ENCODE peak calls at places on chromosome 11, in six cellular contexts. One of them, this sample, is unnamed.

GRCh38 chr11:75771646-75772410 is 3.2 kb downstream of the DGAT2 start:
- DNase-seq in GM03348: peak
- DNase-seq in COLO829: no peak
- DNase-seq in AG04450: peak
- DNase-seq in fibroblast of pulmonary artery: peak
- DNase-seq in HL-60: peak
- DNase-seq in this sample: peak

GRCh38 chr11:19631657-19632325 is 80.8 kb upstream of the NAV2 start:
- DNase-seq in GM03348: peak
- DNase-seq in COLO829: no peak
- DNase-seq in AG04450: no peak
- DNase-seq in fibroblast of pulmonary artery: no peak
- DNase-seq in HL-60: no peak
- DNase-seq in this sample: no peak

GRCh38 chr11:71269603-71270511 is 17.5 kb upstream of the SHANK2 start:
- DNase-seq in GM03348: peak
- DNase-seq in COLO829: no peak
- DNase-seq in AG04450: no peak
- DNase-seq in fibroblast of pulmonary artery: no peak
- DNase-seq in HL-60: no peak
- DNase-seq in this sample: no peak

GRCh38 chr11:108568183-108568858 is 25.2 kb downstream of the EXPH5 start:
- DNase-seq in GM03348: no peak
- DNase-seq in COLO829: no peak
- DNase-seq in AG04450: no peak
- DNase-seq in fibroblast of pulmonary artery: no peak
- DNase-seq in HL-60: no peak
- DNase-seq in this sample: no peak

GRCh38 chr11:121241300-121242176 is 51.0 kb upstream of the SC5D start:
- DNase-seq in GM03348: no peak
- DNase-seq in COLO829: no peak
- DNase-seq in AG04450: no peak
- DNase-seq in fibroblast of pulmonary artery: no peak
- DNase-seq in HL-60: no peak
- DNase-seq in this sample: no peak

GRCh38 chr11:75240381-75241035 is at the start of gene TPBGL:
- DNase-seq in GM03348: no peak
- DNase-seq in COLO829: no peak
- DNase-seq in AG04450: no peak
- DNase-seq in fibroblast of pulmonary artery: no peak
- DNase-seq in HL-60: no peak
- DNase-seq in this sample: no peak

GRCh38 chr11:117903505-117904382 is 25.5 kb downstream of the TMPRSS13 start:
- DNase-seq in GM03348: no peak
- DNase-seq in COLO829: no peak
- DNase-seq in AG04450: no peak
- DNase-seq in fibroblast of pulmonary artery: no peak
- DNase-seq in HL-60: no peak
- DNase-seq in this sample: no peak

GRCh38 chr11:8707541-8708270 is 25.1 kb downstream of the RPL27A start:
- DNase-seq in GM03348: no peak
- DNase-seq in COLO829: no peak
- DNase-seq in AG04450: no peak
- DNase-seq in fibroblast of pulmonary artery: no peak
- DNase-seq in HL-60: no peak
- DNase-seq in this sample: no peak

GRCh38 chr11:1276061-1276790 is 33.2 kb downstream of the TOLLIP start:
- DNase-seq in GM03348: no peak
- DNase-seq in COLO829: no peak
- DNase-seq in AG04450: no peak
- DNase-seq in fibroblast of pulmonary artery: no peak
- DNase-seq in HL-60: no peak
- DNase-seq in this sample: no peak

GRCh38 chr11:113591122-113591521 is 115.0 kb downstream of the TMPRSS5 start:
- DNase-seq in GM03348: no peak
- DNase-seq in COLO829: no peak
- DNase-seq in AG04450: no peak
- DNase-seq in fibroblast of pulmonary artery: no peak
- DNase-seq in HL-60: no peak
- DNase-seq in this sample: no peak

GRCh38 chr11:80562726-80563125 is 1121.9 kb upstream of the TENM4 start:
- DNase-seq in GM03348: no peak
- DNase-seq in COLO829: no peak
- DNase-seq in AG04450: no peak
- DNase-seq in fibroblast of pulmonary artery: no peak
- DNase-seq in HL-60: no peak
- DNase-seq in this sample: no peak

GRCh38 chr11:96256604-96257003 is 86.4 kb downstream of the MAML2 start:
- DNase-seq in GM03348: no peak
- DNase-seq in COLO829: no peak
- DNase-seq in AG04450: no peak
- DNase-seq in fibroblast of pulmonary artery: no peak
- DNase-seq in HL-60: no peak
- DNase-seq in this sample: peak

GRCh38 chr11:70203749-70204465 is 811 bp downstream of the FADD start:
- DNase-seq in GM03348: peak
- DNase-seq in COLO829: peak
- DNase-seq in AG04450: peak
- DNase-seq in fibroblast of pulmonary artery: peak
- DNase-seq in HL-60: peak
- DNase-seq in this sample: peak

GRCh38 chr11:70243912-70244652 is 26.4 kb upstream of the PPFIA1 start:
- DNase-seq in GM03348: peak
- DNase-seq in COLO829: peak
- DNase-seq in AG04450: no peak
- DNase-seq in fibroblast of pulmonary artery: no peak
- DNase-seq in HL-60: no peak
- DNase-seq in this sample: no peak

GRCh38 chr11:4048340-4048739 is 46.3 kb upstream of the RRM1 start:
- DNase-seq in GM03348: no peak
- DNase-seq in COLO829: peak
- DNase-seq in AG04450: no peak
- DNase-seq in fibroblast of pulmonary artery: no peak
- DNase-seq in HL-60: no peak
- DNase-seq in this sample: no peak

GRCh38 chr11:90840071-90840470 is 617.2 kb upstream of the CHORDC1 start:
- DNase-seq in GM03348: no peak
- DNase-seq in COLO829: no peak
- DNase-seq in AG04450: no peak
- DNase-seq in fibroblast of pulmonary artery: no peak
- DNase-seq in HL-60: no peak
- DNase-seq in this sample: no peak

GRCh38 chr11:60915250-60915914 is 1.4 kb downstream of the TMEM109 start:
- DNase-seq in GM03348: peak
- DNase-seq in COLO829: peak
- DNase-seq in AG04450: no peak
- DNase-seq in fibroblast of pulmonary artery: peak
- DNase-seq in HL-60: peak
- DNase-seq in this sample: peak

GRCh38 chr11:4025957-4026324 is 68.7 kb upstream of the RRM1 start:
- DNase-seq in GM03348: peak
- DNase-seq in COLO829: no peak
- DNase-seq in AG04450: no peak
- DNase-seq in fibroblast of pulmonary artery: peak
- DNase-seq in HL-60: no peak
- DNase-seq in this sample: peak

GRCh38 chr11:4496555-4497248 is 14.3 kb downstream of the OR52K1 start:
- DNase-seq in GM03348: no peak
- DNase-seq in COLO829: no peak
- DNase-seq in AG04450: no peak
- DNase-seq in fibroblast of pulmonary artery: peak
- DNase-seq in HL-60: no peak
- DNase-seq in this sample: no peak

GRCh38 chr11:61848631-61849030 is 20.5 kb downstream of the FADS2 start:
- DNase-seq in GM03348: no peak
- DNase-seq in COLO829: no peak
- DNase-seq in AG04450: no peak
- DNase-seq in fibroblast of pulmonary artery: no peak
- DNase-seq in HL-60: no peak
- DNase-seq in this sample: no peak

GRCh38 chr11:73652046-73652730 is 5.8 kb downstream of the PLEKHB1 start:
- DNase-seq in GM03348: no peak
- DNase-seq in COLO829: peak
- DNase-seq in AG04450: no peak
- DNase-seq in fibroblast of pulmonary artery: peak
- DNase-seq in HL-60: no peak
- DNase-seq in this sample: no peak

GRCh38 chr11:119310682-119311052 is 6.3 kb downstream of the MCAM start:
- DNase-seq in GM03348: no peak
- DNase-seq in COLO829: no peak
- DNase-seq in AG04450: no peak
- DNase-seq in fibroblast of pulmonary artery: no peak
- DNase-seq in HL-60: no peak
- DNase-seq in this sample: no peak

GRCh38 chr11:65266210-65266609 is 4.4 kb downstream of the POLA2 start:
- DNase-seq in GM03348: no peak
- DNase-seq in COLO829: no peak
- DNase-seq in AG04450: no peak
- DNase-seq in fibroblast of pulmonary artery: peak
- DNase-seq in HL-60: no peak
- DNase-seq in this sample: no peak

GRCh38 chr11:270451-271208 is 7.6 kb upstream of the NLRP6 start:
- DNase-seq in GM03348: no peak
- DNase-seq in COLO829: no peak
- DNase-seq in AG04450: no peak
- DNase-seq in fibroblast of pulmonary artery: no peak
- DNase-seq in HL-60: no peak
- DNase-seq in this sample: no peak

GRCh38 chr11:1086171-1087102 is 11.8 kb downstream of the MUC2 start:
- DNase-seq in GM03348: no peak
- DNase-seq in COLO829: no peak
- DNase-seq in AG04450: no peak
- DNase-seq in fibroblast of pulmonary artery: no peak
- DNase-seq in HL-60: no peak
- DNase-seq in this sample: no peak